ENCODE peak calls at places on chromosomes 12 and 14, in seven cellular contexts. One of them, this sample, is unnamed. For H3K36me3, the result is how much of the 10 kb centered on the place peaks cover.

GRCh38 chr14:59534361-59534987 is 42.1 kb downstream of the CCDC175 start:
- DNase-seq in NT2/D1: no peak
- DNase-seq in left ventricle myocardium inferior: no peak
- DNase-seq in fibroblast of lung: no peak
- DNase-seq in Karpas-422: peak
- DNase-seq in tibial nerve: no peak
- DNase-seq in HCT116: no peak
- DNase-seq in this sample: no peak

GRCh38 chr12:64450711-64451486 is 1.0 kb upstream of the TBK1 start:
- DNase-seq in NT2/D1: no peak
- DNase-seq in left ventricle myocardium inferior: no peak
- DNase-seq in fibroblast of lung: peak
- DNase-seq in Karpas-422: peak
- DNase-seq in tibial nerve: no peak
- DNase-seq in HCT116: no peak
- DNase-seq in this sample: no peak

GRCh38 chr14:102323102-102323501 is 3.6 kb downstream of the ZNF839 start:
- DNase-seq in NT2/D1: no peak
- DNase-seq in left ventricle myocardium inferior: peak
- DNase-seq in fibroblast of lung: peak
- DNase-seq in Karpas-422: peak
- DNase-seq in tibial nerve: peak
- DNase-seq in HCT116: peak
- DNase-seq in this sample: peak

GRCh38 chr12:29380536-29381523 is at the start of gene ERGIC2:
- DNase-seq in NT2/D1: peak
- DNase-seq in left ventricle myocardium inferior: peak
- DNase-seq in fibroblast of lung: peak
- DNase-seq in Karpas-422: peak
- DNase-seq in tibial nerve: peak
- DNase-seq in HCT116: peak
- DNase-seq in this sample: peak

GRCh38 chr12:105466231-105466900 is 135.9 kb downstream of the C12orf75 start:
- DNase-seq in NT2/D1: no peak
- DNase-seq in left ventricle myocardium inferior: no peak
- DNase-seq in fibroblast of lung: no peak
- DNase-seq in Karpas-422: no peak
- DNase-seq in tibial nerve: no peak
- DNase-seq in HCT116: no peak
- DNase-seq in this sample: no peak

GRCh38 chr12:88577537-88577936 is 2.7 kb downstream of the KITLG start:
- DNase-seq in NT2/D1: no peak
- DNase-seq in left ventricle myocardium inferior: no peak
- DNase-seq in fibroblast of lung: peak
- DNase-seq in Karpas-422: no peak
- DNase-seq in tibial nerve: no peak
- DNase-seq in HCT116: peak
- DNase-seq in this sample: no peak

GRCh38 chr12:89040146-89040964 is 311.9 kb downstream of the DUSP6 start:
- DNase-seq in NT2/D1: no peak
- DNase-seq in left ventricle myocardium inferior: no peak
- DNase-seq in fibroblast of lung: peak
- DNase-seq in Karpas-422: no peak
- DNase-seq in tibial nerve: no peak
- DNase-seq in HCT116: no peak
- DNase-seq in this sample: peak

GRCh38 chr14:36655963-36656768 is 5.5 kb upstream of the PAX9 start:
- DNase-seq in NT2/D1: no peak
- DNase-seq in left ventricle myocardium inferior: no peak
- DNase-seq in fibroblast of lung: no peak
- DNase-seq in Karpas-422: peak
- DNase-seq in tibial nerve: no peak
- DNase-seq in HCT116: peak
- DNase-seq in this sample: no peak

GRCh38 chr12:85089792-85090191 is 53.6 kb downstream of the LRRIQ1 start:
- DNase-seq in NT2/D1: no peak
- DNase-seq in left ventricle myocardium inferior: no peak
- DNase-seq in fibroblast of lung: no peak
- DNase-seq in Karpas-422: no peak
- DNase-seq in tibial nerve: no peak
- DNase-seq in HCT116: no peak
- DNase-seq in this sample: no peak

GRCh38 chr14:21915814-21916213 is 242.2 kb upstream of the OR4E1 start:
- DNase-seq in NT2/D1: no peak
- DNase-seq in left ventricle myocardium inferior: no peak
- DNase-seq in fibroblast of lung: no peak
- DNase-seq in Karpas-422: no peak
- DNase-seq in tibial nerve: no peak
- DNase-seq in HCT116: no peak
- DNase-seq in this sample: no peak

GRCh38 chr12:43337571-43338497 is 214.2 kb downstream of the ADAMTS20 start:
- DNase-seq in NT2/D1: no peak
- DNase-seq in left ventricle myocardium inferior: no peak
- DNase-seq in fibroblast of lung: peak
- DNase-seq in Karpas-422: no peak
- DNase-seq in tibial nerve: no peak
- DNase-seq in HCT116: no peak
- DNase-seq in this sample: no peak

GRCh38 chr14:71959055-71959454 is 26.8 kb downstream of the RGS6 start:
- DNase-seq in NT2/D1: no peak
- DNase-seq in left ventricle myocardium inferior: no peak
- DNase-seq in fibroblast of lung: no peak
- DNase-seq in Karpas-422: no peak
- DNase-seq in tibial nerve: no peak
- DNase-seq in HCT116: no peak
- DNase-seq in this sample: no peak

GRCh38 chr14:77144412-77145115 is 3.0 kb upstream of the ZDHHC22 start:
- DNase-seq in NT2/D1: no peak
- DNase-seq in left ventricle myocardium inferior: no peak
- DNase-seq in fibroblast of lung: no peak
- DNase-seq in Karpas-422: no peak
- DNase-seq in tibial nerve: no peak
- DNase-seq in HCT116: no peak
- DNase-seq in this sample: no peak

GRCh38 chr14:28761438-28762289 is 4.9 kb upstream of the FOXG1 start:
- DNase-seq in NT2/D1: no peak
- DNase-seq in left ventricle myocardium inferior: no peak
- DNase-seq in fibroblast of lung: no peak
- DNase-seq in Karpas-422: no peak
- DNase-seq in tibial nerve: no peak
- DNase-seq in HCT116: no peak
- DNase-seq in this sample: peak

GRCh38 chr12:122079038-122079531 is 529 bp downstream of the MLXIP start:
- DNase-seq in NT2/D1: no peak
- DNase-seq in left ventricle myocardium inferior: no peak
- DNase-seq in fibroblast of lung: no peak
- DNase-seq in Karpas-422: peak
- DNase-seq in tibial nerve: no peak
- DNase-seq in HCT116: no peak
- DNase-seq in this sample: peak

GRCh38 chr14:61190341-61190740 is 90.8 kb downstream of the TMEM30B start:
- DNase-seq in NT2/D1: no peak
- DNase-seq in left ventricle myocardium inferior: no peak
- DNase-seq in fibroblast of lung: no peak
- DNase-seq in Karpas-422: no peak
- DNase-seq in tibial nerve: no peak
- DNase-seq in HCT116: no peak
- DNase-seq in this sample: no peak

GRCh38 chr14:102776761-102777710 is at the start of gene TRAF3:
- DNase-seq in NT2/D1: no peak
- DNase-seq in left ventricle myocardium inferior: peak
- DNase-seq in fibroblast of lung: peak
- DNase-seq in Karpas-422: peak
- DNase-seq in tibial nerve: no peak
- DNase-seq in HCT116: no peak
- DNase-seq in this sample: peak

GRCh38 chr14:103916636-103917262 is 11.5 kb upstream of the TDRD9 start:
- DNase-seq in NT2/D1: no peak
- DNase-seq in left ventricle myocardium inferior: no peak
- DNase-seq in fibroblast of lung: peak
- DNase-seq in Karpas-422: no peak
- DNase-seq in tibial nerve: no peak
- DNase-seq in HCT116: no peak
- DNase-seq in this sample: no peak

GRCh38 chr12:108861878-108862587 is 4.7 kb upstream of the SSH1 start:
- DNase-seq in NT2/D1: no peak
- DNase-seq in left ventricle myocardium inferior: peak
- DNase-seq in fibroblast of lung: no peak
- DNase-seq in Karpas-422: peak
- DNase-seq in tibial nerve: no peak
- DNase-seq in HCT116: no peak
- DNase-seq in this sample: peak

GRCh38 chr14:101956179-101956885 is 8.0 kb upstream of the DYNC1H1 start:
- DNase-seq in NT2/D1: no peak
- DNase-seq in left ventricle myocardium inferior: no peak
- DNase-seq in fibroblast of lung: no peak
- DNase-seq in Karpas-422: no peak
- DNase-seq in tibial nerve: no peak
- DNase-seq in HCT116: no peak
- DNase-seq in this sample: peak

GRCh38 chr14:68598621-68599447 is 194.0 kb downstream of the ZFP36L1 start:
- DNase-seq in NT2/D1: no peak
- DNase-seq in left ventricle myocardium inferior: peak
- DNase-seq in fibroblast of lung: peak
- DNase-seq in Karpas-422: no peak
- DNase-seq in tibial nerve: peak
- DNase-seq in HCT116: peak
- DNase-seq in this sample: peak

GRCh38 chr12:4789776-4790175 is 69.6 kb downstream of the GALNT8 start:
- DNase-seq in NT2/D1: no peak
- DNase-seq in left ventricle myocardium inferior: no peak
- DNase-seq in fibroblast of lung: no peak
- DNase-seq in Karpas-422: no peak
- DNase-seq in tibial nerve: no peak
- DNase-seq in HCT116: no peak
- DNase-seq in this sample: no peak

GRCh38 chr14:65169351-65169750 is 67.0 kb upstream of the MAX start:
- DNase-seq in NT2/D1: no peak
- DNase-seq in left ventricle myocardium inferior: no peak
- DNase-seq in fibroblast of lung: peak
- DNase-seq in Karpas-422: no peak
- DNase-seq in tibial nerve: no peak
- DNase-seq in HCT116: no peak
- DNase-seq in this sample: no peak

GRCh38 chr12:65305346-65305950 is 27.0 kb downstream of the MSRB3 start:
- DNase-seq in NT2/D1: no peak
- DNase-seq in left ventricle myocardium inferior: no peak
- DNase-seq in fibroblast of lung: no peak
- DNase-seq in Karpas-422: no peak
- DNase-seq in tibial nerve: no peak
- DNase-seq in HCT116: no peak
- DNase-seq in this sample: no peak

GRCh38 chr12:126708492-126708896 is 1558.5 kb upstream of the TMEM132C start:
- DNase-seq in NT2/D1: no peak
- DNase-seq in left ventricle myocardium inferior: no peak
- DNase-seq in fibroblast of lung: peak
- DNase-seq in Karpas-422: no peak
- DNase-seq in tibial nerve: peak
- DNase-seq in HCT116: no peak
- DNase-seq in this sample: no peak

GRCh38 chr12:24113701-24114100 is 164.2 kb upstream of the SOX5 start:
- DNase-seq in NT2/D1: no peak
- DNase-seq in left ventricle myocardium inferior: no peak
- DNase-seq in fibroblast of lung: peak
- DNase-seq in Karpas-422: no peak
- DNase-seq in tibial nerve: no peak
- DNase-seq in HCT116: no peak
- DNase-seq in this sample: no peak

GRCh38 chr12:96383991-96384390 is 16.2 kb downstream of the CDK17 start:
- DNase-seq in NT2/D1: no peak
- DNase-seq in left ventricle myocardium inferior: no peak
- DNase-seq in fibroblast of lung: peak
- DNase-seq in Karpas-422: no peak
- DNase-seq in tibial nerve: no peak
- DNase-seq in HCT116: no peak
- DNase-seq in this sample: no peak

GRCh38 chr12:108337235-108338223 is 1.6 kb downstream of the CMKLR1 start:
- DNase-seq in NT2/D1: peak
- DNase-seq in left ventricle myocardium inferior: no peak
- DNase-seq in fibroblast of lung: peak
- DNase-seq in Karpas-422: peak
- DNase-seq in tibial nerve: peak
- DNase-seq in HCT116: peak
- DNase-seq in this sample: no peak

GRCh38 chr12:58703911-58704310 is 216.4 kb downstream of the LRIG3 start:
- DNase-seq in NT2/D1: no peak
- DNase-seq in left ventricle myocardium inferior: no peak
- DNase-seq in fibroblast of lung: no peak
- DNase-seq in Karpas-422: no peak
- DNase-seq in tibial nerve: no peak
- DNase-seq in HCT116: no peak
- DNase-seq in this sample: no peak

GRCh38 chr12:92879698-92880322 is 49.3 kb downstream of the EEA1 start:
- DNase-seq in NT2/D1: no peak
- DNase-seq in left ventricle myocardium inferior: no peak
- DNase-seq in fibroblast of lung: no peak
- DNase-seq in Karpas-422: no peak
- DNase-seq in tibial nerve: no peak
- DNase-seq in HCT116: no peak
- DNase-seq in this sample: no peak
- H3K36me3 ChIP-seq in NT2/D1: under half
- H3K36me3 ChIP-seq in left ventricle myocardium inferior: under half
- H3K36me3 ChIP-seq in fibroblast of lung: under half
- H3K36me3 ChIP-seq in Karpas-422: under half
- H3K36me3 ChIP-seq in tibial nerve: under half
- H3K36me3 ChIP-seq in HCT116: under half
- H3K36me3 ChIP-seq in this sample: under half

GRCh38 chr12:50127546-50127945 is 15.5 kb downstream of the COX14 start:
- DNase-seq in NT2/D1: no peak
- DNase-seq in left ventricle myocardium inferior: no peak
- DNase-seq in fibroblast of lung: no peak
- DNase-seq in Karpas-422: no peak
- DNase-seq in tibial nerve: no peak
- DNase-seq in HCT116: no peak
- DNase-seq in this sample: no peak
- H3K36me3 ChIP-seq in NT2/D1: half or more
- H3K36me3 ChIP-seq in left ventricle myocardium inferior: half or more
- H3K36me3 ChIP-seq in fibroblast of lung: under half
- H3K36me3 ChIP-seq in Karpas-422: under half
- H3K36me3 ChIP-seq in tibial nerve: half or more
- H3K36me3 ChIP-seq in HCT116: under half
- H3K36me3 ChIP-seq in this sample: half or more

GRCh38 chr14:24167527-24168114 is 4.3 kb upstream of the REC8 start:
- DNase-seq in NT2/D1: no peak
- DNase-seq in left ventricle myocardium inferior: no peak
- DNase-seq in fibroblast of lung: no peak
- DNase-seq in Karpas-422: no peak
- DNase-seq in tibial nerve: no peak
- DNase-seq in HCT116: no peak
- DNase-seq in this sample: no peak
- H3K36me3 ChIP-seq in NT2/D1: half or more
- H3K36me3 ChIP-seq in left ventricle myocardium inferior: half or more
- H3K36me3 ChIP-seq in fibroblast of lung: under half
- H3K36me3 ChIP-seq in Karpas-422: under half
- H3K36me3 ChIP-seq in tibial nerve: half or more
- H3K36me3 ChIP-seq in HCT116: under half
- H3K36me3 ChIP-seq in this sample: half or more

DNA sequence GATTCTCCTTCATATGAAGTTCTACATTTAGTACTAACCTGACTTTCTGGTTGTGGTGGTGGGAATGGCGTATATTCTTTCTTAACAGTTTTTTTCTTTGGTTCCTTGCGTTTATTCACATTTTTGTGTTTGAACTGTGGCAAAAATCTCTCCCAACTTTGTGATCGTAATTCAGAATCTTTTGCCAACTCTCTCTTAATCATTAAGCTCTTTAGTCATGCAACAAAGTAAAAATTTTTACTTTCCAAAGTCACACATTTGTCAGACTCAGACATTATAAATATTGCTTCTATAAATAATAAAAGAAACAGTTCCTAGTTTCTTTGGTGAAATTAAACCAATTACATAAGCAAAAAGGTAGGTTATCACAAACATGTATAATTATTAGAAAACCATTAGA is 7.5 kb downstream of the KRR1 start:
- DNase-seq in NT2/D1: no peak
- DNase-seq in left ventricle myocardium inferior: no peak
- DNase-seq in fibroblast of lung: no peak
- DNase-seq in Karpas-422: no peak
- DNase-seq in tibial nerve: no peak
- DNase-seq in HCT116: no peak
- DNase-seq in this sample: no peak
- H3K36me3 ChIP-seq in NT2/D1: half or more
- H3K36me3 ChIP-seq in left ventricle myocardium inferior: half or more
- H3K36me3 ChIP-seq in fibroblast of lung: under half
- H3K36me3 ChIP-seq in Karpas-422: half or more
- H3K36me3 ChIP-seq in tibial nerve: half or more
- H3K36me3 ChIP-seq in HCT116: half or more
- H3K36me3 ChIP-seq in this sample: half or more